ENCODE peak calls at places on chromosome 3, in seven cellular contexts. One of them, this sample, is unnamed.

GRCh38 chr3:59857589-59858346 is 807.9 kb upstream of the CFAP20DC start:
- DNase-seq in T-helper 9 cell: peak; percentile 65
- DNase-seq in astrocyte of the cerebellum: peak; percentile 69
- DNase-seq in stimulated activated CD8-positive, alpha-beta memory T cell treated with anti-CD3 and anti-CD28 coated beads, Interleukin-12 subunit alpha, Interleukin-12 subunit beta, amount 100 ng/mL, for 4 hours: peak; percentile 36
- DNase-seq in activated CD4-positive, alpha-beta T cell treated with anti-CD3 and anti-CD28 coated beads, Interleukin-2, amount 10 ng/mL, durations not matched to agents 7 days and 5 days: peak; percentile 81
- DNase-seq in choroid plexus epithelial cell: peak; percentile 92
- DNase-seq in HEK293T: peak; percentile 54
- DNase-seq in this sample: no peak

GRCh38 chr3:173465112-173465511 is 67.6 kb downstream of the NLGN1 start:
- DNase-seq in choroid plexus epithelial cell: peak; percentile 19
- DNase-seq in HEK293T: no peak
- DNase-seq in T-helper 9 cell: no peak
- DNase-seq in activated CD4-positive, alpha-beta T cell treated with anti-CD3 and anti-CD28 coated beads, Interleukin-2, amount 10 ng/mL, durations not matched to agents 7 days and 5 days: no peak
- DNase-seq in astrocyte of the cerebellum: peak; percentile 5
- DNase-seq in stimulated activated CD8-positive, alpha-beta memory T cell treated with anti-CD3 and anti-CD28 coated beads, Interleukin-12 subunit alpha, Interleukin-12 subunit beta, amount 100 ng/mL, for 4 hours: no peak
- DNase-seq in this sample: no peak

GRCh38 chr3:115518100-115518852 is 105.0 kb upstream of the GAP43 start:
- DNase-seq in astrocyte of the cerebellum: peak; percentile 22
- DNase-seq in choroid plexus epithelial cell: peak; percentile 85
- DNase-seq in T-helper 9 cell: no peak
- DNase-seq in HEK293T: peak; percentile 60
- DNase-seq in stimulated activated CD8-positive, alpha-beta memory T cell treated with anti-CD3 and anti-CD28 coated beads, Interleukin-12 subunit alpha, Interleukin-12 subunit beta, amount 100 ng/mL, for 4 hours: no peak
- DNase-seq in activated CD4-positive, alpha-beta T cell treated with anti-CD3 and anti-CD28 coated beads, Interleukin-2, amount 10 ng/mL, durations not matched to agents 7 days and 5 days: no peak
- DNase-seq in this sample: no peak

GRCh38 chr3:50323614-50324199 is 1.2 kb upstream of the HYAL2 start:
- DNase-seq in HEK293T: no peak
- DNase-seq in T-helper 9 cell: no peak
- DNase-seq in activated CD4-positive, alpha-beta T cell treated with anti-CD3 and anti-CD28 coated beads, Interleukin-2, amount 10 ng/mL, durations not matched to agents 7 days and 5 days: peak; percentile 5
- DNase-seq in astrocyte of the cerebellum: no peak
- DNase-seq in stimulated activated CD8-positive, alpha-beta memory T cell treated with anti-CD3 and anti-CD28 coated beads, Interleukin-12 subunit alpha, Interleukin-12 subunit beta, amount 100 ng/mL, for 4 hours: no peak
- DNase-seq in choroid plexus epithelial cell: no peak
- DNase-seq in this sample: no peak

GRCh38 chr3:150292891-150293290 is 115.2 kb upstream of the TSC22D2 start:
- DNase-seq in activated CD4-positive, alpha-beta T cell treated with anti-CD3 and anti-CD28 coated beads, Interleukin-2, amount 10 ng/mL, durations not matched to agents 7 days and 5 days: no peak
- DNase-seq in choroid plexus epithelial cell: peak; percentile 95
- DNase-seq in stimulated activated CD8-positive, alpha-beta memory T cell treated with anti-CD3 and anti-CD28 coated beads, Interleukin-12 subunit alpha, Interleukin-12 subunit beta, amount 100 ng/mL, for 4 hours: no peak
- DNase-seq in HEK293T: no peak
- DNase-seq in astrocyte of the cerebellum: peak; percentile 42
- DNase-seq in T-helper 9 cell: no peak
- DNase-seq in this sample: no peak

GRCh38 chr3:45223889-45224730 is 2.0 kb downstream of the TMEM158 start:
- DNase-seq in activated CD4-positive, alpha-beta T cell treated with anti-CD3 and anti-CD28 coated beads, Interleukin-2, amount 10 ng/mL, durations not matched to agents 7 days and 5 days: no peak
- DNase-seq in choroid plexus epithelial cell: peak; percentile 44
- DNase-seq in stimulated activated CD8-positive, alpha-beta memory T cell treated with anti-CD3 and anti-CD28 coated beads, Interleukin-12 subunit alpha, Interleukin-12 subunit beta, amount 100 ng/mL, for 4 hours: no peak
- DNase-seq in T-helper 9 cell: no peak
- DNase-seq in HEK293T: no peak
- DNase-seq in astrocyte of the cerebellum: no peak
- DNase-seq in this sample: no peak

GRCh38 chr3:13130464-13131193 is 57.4 kb upstream of the IQSEC1 start:
- DNase-seq in HEK293T: no peak
- DNase-seq in activated CD4-positive, alpha-beta T cell treated with anti-CD3 and anti-CD28 coated beads, Interleukin-2, amount 10 ng/mL, durations not matched to agents 7 days and 5 days: no peak
- DNase-seq in astrocyte of the cerebellum: no peak
- DNase-seq in choroid plexus epithelial cell: no peak
- DNase-seq in T-helper 9 cell: no peak
- DNase-seq in stimulated activated CD8-positive, alpha-beta memory T cell treated with anti-CD3 and anti-CD28 coated beads, Interleukin-12 subunit alpha, Interleukin-12 subunit beta, amount 100 ng/mL, for 4 hours: no peak
- DNase-seq in this sample: no peak

GRCh38 chr3:21654241-21654640 is 96.8 kb downstream of the ZNF385D start:
- DNase-seq in activated CD4-positive, alpha-beta T cell treated with anti-CD3 and anti-CD28 coated beads, Interleukin-2, amount 10 ng/mL, durations not matched to agents 7 days and 5 days: no peak
- DNase-seq in stimulated activated CD8-positive, alpha-beta memory T cell treated with anti-CD3 and anti-CD28 coated beads, Interleukin-12 subunit alpha, Interleukin-12 subunit beta, amount 100 ng/mL, for 4 hours: no peak
- DNase-seq in T-helper 9 cell: no peak
- DNase-seq in choroid plexus epithelial cell: peak; percentile 16
- DNase-seq in HEK293T: no peak
- DNase-seq in astrocyte of the cerebellum: no peak
- DNase-seq in this sample: no peak

GRCh38 chr3:37291275-37291700 is 116.9 kb upstream of the LRRFIP2 start:
- DNase-seq in HEK293T: no peak
- DNase-seq in T-helper 9 cell: no peak
- DNase-seq in activated CD4-positive, alpha-beta T cell treated with anti-CD3 and anti-CD28 coated beads, Interleukin-2, amount 10 ng/mL, durations not matched to agents 7 days and 5 days: no peak
- DNase-seq in stimulated activated CD8-positive, alpha-beta memory T cell treated with anti-CD3 and anti-CD28 coated beads, Interleukin-12 subunit alpha, Interleukin-12 subunit beta, amount 100 ng/mL, for 4 hours: no peak
- DNase-seq in choroid plexus epithelial cell: peak; percentile 74
- DNase-seq in astrocyte of the cerebellum: no peak
- DNase-seq in this sample: no peak

GRCh38 chr3:171086914-171087313 is 60.4 kb upstream of the SLC2A2 start:
- DNase-seq in activated CD4-positive, alpha-beta T cell treated with anti-CD3 and anti-CD28 coated beads, Interleukin-2, amount 10 ng/mL, durations not matched to agents 7 days and 5 days: no peak
- DNase-seq in choroid plexus epithelial cell: no peak
- DNase-seq in HEK293T: no peak
- DNase-seq in T-helper 9 cell: no peak
- DNase-seq in astrocyte of the cerebellum: no peak
- DNase-seq in stimulated activated CD8-positive, alpha-beta memory T cell treated with anti-CD3 and anti-CD28 coated beads, Interleukin-12 subunit alpha, Interleukin-12 subunit beta, amount 100 ng/mL, for 4 hours: no peak
- DNase-seq in this sample: no peak

GRCh38 chr3:183287301-183287971 is 34.4 kb downstream of the B3GNT5 start:
- DNase-seq in T-helper 9 cell: no peak
- DNase-seq in astrocyte of the cerebellum: peak; percentile 93
- DNase-seq in stimulated activated CD8-positive, alpha-beta memory T cell treated with anti-CD3 and anti-CD28 coated beads, Interleukin-12 subunit alpha, Interleukin-12 subunit beta, amount 100 ng/mL, for 4 hours: no peak
- DNase-seq in HEK293T: no peak
- DNase-seq in choroid plexus epithelial cell: peak; percentile 98
- DNase-seq in activated CD4-positive, alpha-beta T cell treated with anti-CD3 and anti-CD28 coated beads, Interleukin-2, amount 10 ng/mL, durations not matched to agents 7 days and 5 days: no peak
- DNase-seq in this sample: no peak

GRCh38 chr3:140252812-140253656 is 318.0 kb downstream of the CLSTN2 start:
- DNase-seq in astrocyte of the cerebellum: no peak
- DNase-seq in activated CD4-positive, alpha-beta T cell treated with anti-CD3 and anti-CD28 coated beads, Interleukin-2, amount 10 ng/mL, durations not matched to agents 7 days and 5 days: no peak
- DNase-seq in stimulated activated CD8-positive, alpha-beta memory T cell treated with anti-CD3 and anti-CD28 coated beads, Interleukin-12 subunit alpha, Interleukin-12 subunit beta, amount 100 ng/mL, for 4 hours: no peak
- DNase-seq in T-helper 9 cell: no peak
- DNase-seq in HEK293T: no peak
- DNase-seq in choroid plexus epithelial cell: no peak
- DNase-seq in this sample: peak; percentile 70

GRCh38 chr3:106728315-106728821 is 648.9 kb upstream of the CCDC54 start:
- DNase-seq in astrocyte of the cerebellum: peak; percentile 98
- DNase-seq in T-helper 9 cell: no peak
- DNase-seq in HEK293T: no peak
- DNase-seq in choroid plexus epithelial cell: peak; percentile 97
- DNase-seq in stimulated activated CD8-positive, alpha-beta memory T cell treated with anti-CD3 and anti-CD28 coated beads, Interleukin-12 subunit alpha, Interleukin-12 subunit beta, amount 100 ng/mL, for 4 hours: no peak
- DNase-seq in activated CD4-positive, alpha-beta T cell treated with anti-CD3 and anti-CD28 coated beads, Interleukin-2, amount 10 ng/mL, durations not matched to agents 7 days and 5 days: no peak
- DNase-seq in this sample: no peak

GRCh38 chr3:133476971-133477375 is 77.1 kb downstream of the BFSP2 start:
- DNase-seq in HEK293T: no peak
- DNase-seq in stimulated activated CD8-positive, alpha-beta memory T cell treated with anti-CD3 and anti-CD28 coated beads, Interleukin-12 subunit alpha, Interleukin-12 subunit beta, amount 100 ng/mL, for 4 hours: no peak
- DNase-seq in T-helper 9 cell: no peak
- DNase-seq in activated CD4-positive, alpha-beta T cell treated with anti-CD3 and anti-CD28 coated beads, Interleukin-2, amount 10 ng/mL, durations not matched to agents 7 days and 5 days: no peak
- DNase-seq in astrocyte of the cerebellum: no peak
- DNase-seq in choroid plexus epithelial cell: no peak
- DNase-seq in this sample: no peak

GRCh38 chr3:10547841-10548783 is 42.7 kb upstream of the ATP2B2 start:
- DNase-seq in stimulated activated CD8-positive, alpha-beta memory T cell treated with anti-CD3 and anti-CD28 coated beads, Interleukin-12 subunit alpha, Interleukin-12 subunit beta, amount 100 ng/mL, for 4 hours: no peak
- DNase-seq in T-helper 9 cell: no peak
- DNase-seq in HEK293T: no peak
- DNase-seq in astrocyte of the cerebellum: no peak
- DNase-seq in choroid plexus epithelial cell: no peak
- DNase-seq in activated CD4-positive, alpha-beta T cell treated with anti-CD3 and anti-CD28 coated beads, Interleukin-2, amount 10 ng/mL, durations not matched to agents 7 days and 5 days: peak; percentile 17
- DNase-seq in this sample: peak; percentile 62

GRCh38 chr3:11306815-11307589 is 34.8 kb downstream of the ATG7 start:
- DNase-seq in T-helper 9 cell: no peak
- DNase-seq in activated CD4-positive, alpha-beta T cell treated with anti-CD3 and anti-CD28 coated beads, Interleukin-2, amount 10 ng/mL, durations not matched to agents 7 days and 5 days: peak; percentile 46
- DNase-seq in HEK293T: no peak
- DNase-seq in choroid plexus epithelial cell: peak; percentile 67
- DNase-seq in astrocyte of the cerebellum: no peak
- DNase-seq in stimulated activated CD8-positive, alpha-beta memory T cell treated with anti-CD3 and anti-CD28 coated beads, Interleukin-12 subunit alpha, Interleukin-12 subunit beta, amount 100 ng/mL, for 4 hours: no peak
- DNase-seq in this sample: no peak

GRCh38 chr3:28933337-28933736 is 347.5 kb upstream of the RBMS3 start:
- DNase-seq in choroid plexus epithelial cell: no peak
- DNase-seq in stimulated activated CD8-positive, alpha-beta memory T cell treated with anti-CD3 and anti-CD28 coated beads, Interleukin-12 subunit alpha, Interleukin-12 subunit beta, amount 100 ng/mL, for 4 hours: no peak
- DNase-seq in T-helper 9 cell: no peak
- DNase-seq in activated CD4-positive, alpha-beta T cell treated with anti-CD3 and anti-CD28 coated beads, Interleukin-2, amount 10 ng/mL, durations not matched to agents 7 days and 5 days: no peak
- DNase-seq in HEK293T: no peak
- DNase-seq in astrocyte of the cerebellum: no peak
- DNase-seq in this sample: no peak

GRCh38 chr3:40291471-40291870 is 18.0 kb upstream of the EIF1B start:
- DNase-seq in T-helper 9 cell: no peak
- DNase-seq in astrocyte of the cerebellum: no peak
- DNase-seq in activated CD4-positive, alpha-beta T cell treated with anti-CD3 and anti-CD28 coated beads, Interleukin-2, amount 10 ng/mL, durations not matched to agents 7 days and 5 days: no peak
- DNase-seq in HEK293T: no peak
- DNase-seq in stimulated activated CD8-positive, alpha-beta memory T cell treated with anti-CD3 and anti-CD28 coated beads, Interleukin-12 subunit alpha, Interleukin-12 subunit beta, amount 100 ng/mL, for 4 hours: no peak
- DNase-seq in choroid plexus epithelial cell: no peak
- DNase-seq in this sample: no peak

GRCh38 chr3:140416686-140417085 is 261.2 kb upstream of the TRIM42 start:
- DNase-seq in stimulated activated CD8-positive, alpha-beta memory T cell treated with anti-CD3 and anti-CD28 coated beads, Interleukin-12 subunit alpha, Interleukin-12 subunit beta, amount 100 ng/mL, for 4 hours: no peak
- DNase-seq in HEK293T: no peak
- DNase-seq in activated CD4-positive, alpha-beta T cell treated with anti-CD3 and anti-CD28 coated beads, Interleukin-2, amount 10 ng/mL, durations not matched to agents 7 days and 5 days: no peak
- DNase-seq in choroid plexus epithelial cell: no peak
- DNase-seq in T-helper 9 cell: no peak
- DNase-seq in astrocyte of the cerebellum: no peak
- DNase-seq in this sample: peak; percentile 26

GRCh38 chr3:69094467-69095205 is 9.9 kb downstream of the ARL6IP5 start:
- DNase-seq in activated CD4-positive, alpha-beta T cell treated with anti-CD3 and anti-CD28 coated beads, Interleukin-2, amount 10 ng/mL, durations not matched to agents 7 days and 5 days: no peak
- DNase-seq in astrocyte of the cerebellum: peak; percentile 70
- DNase-seq in T-helper 9 cell: no peak
- DNase-seq in HEK293T: no peak
- DNase-seq in choroid plexus epithelial cell: peak; percentile 40
- DNase-seq in stimulated activated CD8-positive, alpha-beta memory T cell treated with anti-CD3 and anti-CD28 coated beads, Interleukin-12 subunit alpha, Interleukin-12 subunit beta, amount 100 ng/mL, for 4 hours: no peak
- DNase-seq in this sample: no peak

GRCh38 chr3:40690696-40691597 is 166.2 kb downstream of the ZNF621 start:
- DNase-seq in T-helper 9 cell: no peak
- DNase-seq in activated CD4-positive, alpha-beta T cell treated with anti-CD3 and anti-CD28 coated beads, Interleukin-2, amount 10 ng/mL, durations not matched to agents 7 days and 5 days: no peak
- DNase-seq in HEK293T: no peak
- DNase-seq in stimulated activated CD8-positive, alpha-beta memory T cell treated with anti-CD3 and anti-CD28 coated beads, Interleukin-12 subunit alpha, Interleukin-12 subunit beta, amount 100 ng/mL, for 4 hours: no peak
- DNase-seq in astrocyte of the cerebellum: no peak
- DNase-seq in choroid plexus epithelial cell: peak; percentile 15
- DNase-seq in this sample: no peak

GRCh38 chr3:176183181-176183580 is 1014.1 kb downstream of the TBL1XR1 start:
- DNase-seq in T-helper 9 cell: no peak
- DNase-seq in activated CD4-positive, alpha-beta T cell treated with anti-CD3 and anti-CD28 coated beads, Interleukin-2, amount 10 ng/mL, durations not matched to agents 7 days and 5 days: no peak
- DNase-seq in choroid plexus epithelial cell: no peak
- DNase-seq in astrocyte of the cerebellum: no peak
- DNase-seq in HEK293T: no peak
- DNase-seq in stimulated activated CD8-positive, alpha-beta memory T cell treated with anti-CD3 and anti-CD28 coated beads, Interleukin-12 subunit alpha, Interleukin-12 subunit beta, amount 100 ng/mL, for 4 hours: no peak
- DNase-seq in this sample: no peak

GRCh38 chr3:127800508-127800907 is 21.8 kb downstream of the MGLL start:
- DNase-seq in stimulated activated CD8-positive, alpha-beta memory T cell treated with anti-CD3 and anti-CD28 coated beads, Interleukin-12 subunit alpha, Interleukin-12 subunit beta, amount 100 ng/mL, for 4 hours: no peak
- DNase-seq in activated CD4-positive, alpha-beta T cell treated with anti-CD3 and anti-CD28 coated beads, Interleukin-2, amount 10 ng/mL, durations not matched to agents 7 days and 5 days: peak; percentile 40
- DNase-seq in HEK293T: no peak
- DNase-seq in T-helper 9 cell: no peak
- DNase-seq in astrocyte of the cerebellum: peak; percentile 41
- DNase-seq in choroid plexus epithelial cell: peak; percentile 75
- DNase-seq in this sample: no peak

GRCh38 chr3:160020057-160020711 is 31.5 kb downstream of the IL12A start:
- DNase-seq in T-helper 9 cell: no peak
- DNase-seq in astrocyte of the cerebellum: no peak
- DNase-seq in choroid plexus epithelial cell: no peak
- DNase-seq in activated CD4-positive, alpha-beta T cell treated with anti-CD3 and anti-CD28 coated beads, Interleukin-2, amount 10 ng/mL, durations not matched to agents 7 days and 5 days: no peak
- DNase-seq in stimulated activated CD8-positive, alpha-beta memory T cell treated with anti-CD3 and anti-CD28 coated beads, Interleukin-12 subunit alpha, Interleukin-12 subunit beta, amount 100 ng/mL, for 4 hours: no peak
- DNase-seq in HEK293T: no peak
- DNase-seq in this sample: no peak